ENCODE peak calls at places on chromosomes 5 and 9, in four cellular contexts. One of them, this sample, is unnamed.

GRCh38 chr5:14525397-14525796 is 56.2 kb upstream of the OTULINL start:
- DNase-seq in GM23248: no peak
- DNase-seq in endothelial cell of umbilical vein: no peak
- DNase-seq in astrocyte: no peak
- DNase-seq in this sample: no peak

GRCh38 chr5:150138551-150139265 is 16.9 kb downstream of the PDGFRB start:
- DNase-seq in GM23248: peak; percentile 90
- DNase-seq in endothelial cell of umbilical vein: peak; percentile 86
- DNase-seq in astrocyte: peak; percentile 94
- DNase-seq in this sample: peak; percentile 97

GRCh38 chr5:106843812-106844416 is 826.8 kb downstream of the EFNA5 start:
- DNase-seq in GM23248: no peak
- DNase-seq in endothelial cell of umbilical vein: peak; percentile 26
- DNase-seq in astrocyte: peak; percentile 14
- DNase-seq in this sample: no peak

GRCh38 chr9:109781541-109782197 is 1.7 kb downstream of the PALM2AKAP2 start:
- DNase-seq in GM23248: peak; percentile 53
- DNase-seq in endothelial cell of umbilical vein: no peak
- DNase-seq in astrocyte: peak; percentile 20
- DNase-seq in this sample: peak; percentile 47

GRCh38 chr5:124605516-124605915 is 140.9 kb downstream of the ZNF608 start:
- DNase-seq in GM23248: peak; percentile 42
- DNase-seq in endothelial cell of umbilical vein: peak; percentile 97
- DNase-seq in astrocyte: peak; percentile 34
- DNase-seq in this sample: no peak

GRCh38 chr9:126986506-126986951 is 71.9 kb downstream of the RALGPS1 start:
- DNase-seq in GM23248: peak; percentile 37
- DNase-seq in endothelial cell of umbilical vein: no peak
- DNase-seq in astrocyte: no peak
- DNase-seq in this sample: no peak

GRCh38 chr5:128919542-128919941 is 45.7 kb upstream of the SLC27A6 start:
- DNase-seq in GM23248: no peak
- DNase-seq in endothelial cell of umbilical vein: no peak
- DNase-seq in astrocyte: no peak
- DNase-seq in this sample: no peak

GRCh38 chr9:120925535-120926396 is 830 bp downstream of the TRAF1 start:
- DNase-seq in GM23248: peak; percentile 87
- DNase-seq in endothelial cell of umbilical vein: peak; percentile 62
- DNase-seq in astrocyte: peak; percentile 93
- DNase-seq in this sample: peak; percentile 86

GRCh38 chr9:105392531-105392930 is 55.3 kb upstream of the FSD1L start:
- DNase-seq in GM23248: no peak
- DNase-seq in endothelial cell of umbilical vein: no peak
- DNase-seq in astrocyte: no peak
- DNase-seq in this sample: no peak

GRCh38 chr9:130864541-130864940 is 29.5 kb downstream of the ABL1 start:
- DNase-seq in GM23248: no peak
- DNase-seq in endothelial cell of umbilical vein: no peak
- DNase-seq in astrocyte: no peak
- DNase-seq in this sample: no peak

GRCh38 chr5:74020488-74020887 is 394.5 kb downstream of the ARHGEF28 start:
- DNase-seq in GM23248: no peak
- DNase-seq in endothelial cell of umbilical vein: no peak
- DNase-seq in astrocyte: no peak
- DNase-seq in this sample: no peak

GRCh38 chr9:100160021-100160420 is 61.0 kb downstream of the INVS start:
- DNase-seq in GM23248: no peak
- DNase-seq in endothelial cell of umbilical vein: no peak
- DNase-seq in astrocyte: peak; percentile 80
- DNase-seq in this sample: no peak

GRCh38 chr5:179371123-179371515 is 25.9 kb upstream of the ADAMTS2 start:
- DNase-seq in GM23248: no peak
- DNase-seq in endothelial cell of umbilical vein: no peak
- DNase-seq in astrocyte: no peak
- DNase-seq in this sample: no peak

DNA sequence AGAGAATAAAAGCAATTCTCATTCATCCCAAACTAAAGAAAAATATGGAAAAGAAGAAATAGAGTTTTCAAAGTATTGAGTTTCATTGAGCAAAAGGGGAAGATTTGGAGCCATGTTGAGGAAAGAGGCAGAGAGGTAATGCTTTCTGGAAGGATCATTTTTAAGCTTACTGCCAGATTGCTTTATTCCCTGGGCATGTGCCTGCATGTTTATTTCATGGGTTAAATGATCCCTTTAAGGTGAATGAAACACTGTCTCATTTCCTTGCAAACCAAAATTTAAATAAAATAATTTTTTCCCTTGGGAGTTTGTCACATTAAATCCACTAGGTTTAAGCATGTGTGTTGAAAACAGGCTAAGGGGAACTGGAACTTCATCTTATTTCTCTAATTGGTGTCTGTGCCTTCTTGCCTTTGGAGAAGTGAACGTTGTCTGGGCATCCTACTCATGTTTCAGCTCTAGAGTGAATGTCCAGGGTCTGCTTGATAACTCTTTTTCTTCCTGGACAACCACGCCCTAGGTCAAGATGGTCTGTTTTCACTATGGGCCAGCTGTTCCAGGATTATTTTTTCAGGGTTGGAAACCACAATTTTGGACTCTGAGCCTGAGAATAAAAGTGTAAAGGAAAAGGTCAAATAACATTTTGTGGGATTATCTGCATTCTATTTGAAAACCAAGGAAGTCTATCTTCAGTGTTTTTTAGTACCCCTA is 114.1 kb upstream of the ELL2 start:
- DNase-seq in GM23248: no peak
- DNase-seq in endothelial cell of umbilical vein: no peak
- DNase-seq in astrocyte: no peak
- DNase-seq in this sample: no peak
- H3K9me3 ChIP-seq in GM23248: no peaks in the 10 kb centered on the region
- H3K9me3 ChIP-seq in endothelial cell of umbilical vein: no peaks in the 10 kb centered on the region
- H3K9me3 ChIP-seq in astrocyte: no peaks in the 10 kb centered on the region
- H3K9me3 ChIP-seq in this sample: no peaks in the 10 kb centered on the region

DNA sequence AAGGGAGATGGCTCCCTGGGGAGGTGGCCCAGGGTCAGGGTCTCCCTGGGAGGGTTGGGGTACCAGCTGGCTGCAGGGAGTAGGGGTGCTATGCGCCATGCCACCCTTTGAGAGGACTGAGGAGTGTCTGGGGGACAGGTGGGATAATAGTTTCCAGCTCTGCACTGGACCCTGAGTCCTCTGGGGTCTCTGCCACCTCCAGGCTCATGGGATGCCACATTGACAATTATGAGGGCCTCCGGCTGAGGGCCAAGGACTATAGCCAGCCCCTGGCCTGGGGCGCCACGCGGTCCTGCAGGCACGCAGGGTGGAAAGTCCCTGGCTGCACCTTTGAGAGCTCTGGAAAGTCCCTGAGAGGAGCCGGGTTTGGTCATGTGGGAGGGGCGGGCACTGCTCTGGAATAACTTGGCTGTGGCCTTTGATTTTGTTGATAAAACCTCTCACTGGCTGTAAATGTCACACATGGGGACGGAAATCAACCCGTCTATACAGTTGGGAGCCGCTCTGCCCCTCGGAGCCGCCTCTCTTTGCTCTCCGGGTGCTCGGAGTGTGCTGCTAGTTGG is 16.0 kb downstream of the TRAF2 start:
- DNase-seq in GM23248: peak; percentile 84
- DNase-seq in endothelial cell of umbilical vein: peak; percentile 66
- DNase-seq in astrocyte: peak; percentile 74
- DNase-seq in this sample: peak; percentile 75
- H3K4me3 ChIP-seq in GM23248: no peak overlapping the region
- H3K4me3 ChIP-seq in endothelial cell of umbilical vein: no peak overlapping the region
- H3K4me3 ChIP-seq in astrocyte: no peak overlapping the region
- H3K4me3 ChIP-seq in this sample: peak overlapping the region; percentile 39

GRCh38 chr9:124852121-124852828 is 985 bp upstream of the WDR38 start:
- DNase-seq in GM23248: no peak
- DNase-seq in endothelial cell of umbilical vein: no peak
- DNase-seq in astrocyte: no peak
- DNase-seq in this sample: no peak

GRCh38 chr9:124854161-124854560 is 901 bp downstream of the WDR38 start:
- DNase-seq in GM23248: no peak
- DNase-seq in endothelial cell of umbilical vein: no peak
- DNase-seq in astrocyte: no peak
- DNase-seq in this sample: no peak

GRCh38 chr9:124853605-124854143 is 414 bp downstream of the WDR38 start:
- DNase-seq in GM23248: no peak
- DNase-seq in endothelial cell of umbilical vein: no peak
- DNase-seq in astrocyte: no peak
- DNase-seq in this sample: no peak

GRCh38 chr9:124854822-124855221 is 1.6 kb downstream of the WDR38 start:
- DNase-seq in GM23248: no peak
- DNase-seq in endothelial cell of umbilical vein: no peak
- DNase-seq in astrocyte: no peak
- DNase-seq in this sample: no peak

GRCh38 chr9:124852829-124853531 is at the start of gene WDR38:
- DNase-seq in GM23248: peak; percentile 87
- DNase-seq in endothelial cell of umbilical vein: peak; percentile 65
- DNase-seq in astrocyte: no peak
- DNase-seq in this sample: peak; percentile 89
- H3K9ac ChIP-seq in GM23248: peak within 1 kb of the TSS; percentile 50
- H3K9ac ChIP-seq in endothelial cell of umbilical vein: peak within 1 kb of the TSS; percentile 22
- H3K9ac ChIP-seq in astrocyte: peak within 1 kb of the TSS; percentile 66
- H3K9ac ChIP-seq in this sample: peak within 1 kb of the TSS; percentile 72

GRCh38 chr5:5350101-5350500 is 72.4 kb upstream of the ICE1 start:
- DNase-seq in GM23248: peak; percentile 17
- DNase-seq in endothelial cell of umbilical vein: no peak
- DNase-seq in astrocyte: peak; percentile 66
- DNase-seq in this sample: no peak
- H3K9me3 ChIP-seq in GM23248: no peaks in the 10 kb centered on the region
- H3K9me3 ChIP-seq in endothelial cell of umbilical vein: peaks cover 2% of the 10 kb centered on the region
- H3K9me3 ChIP-seq in astrocyte: no peaks in the 10 kb centered on the region
- H3K9me3 ChIP-seq in this sample: no peaks in the 10 kb centered on the region

This sample was measured in adipocyte.